ENCODE peak calls at places on chromosomes 16 and 17, in eight cellular contexts. G is fibroblast of pulmonary artery, W is thoracic aorta, Y is AG04450, O is HFF-Myc, T is sigmoid colon, X is IMR-90, P is left ventricle myocardium inferior. E is an unnamed sample.

GRCh38 chr17:2815781-2816185 is 19.5 kb downstream of the RAP1GAP2 start:
- DNase-seq in W (no peak), Y (no peak), G (no peak), T (no peak), O (no peak), P (no peak), X (no peak), E (no peak)

GRCh38 chr16:1773703-1774455 is 945 bp upstream of the MRPS34 start:
- DNase-seq in W (no peak), Y (no peak), G (no peak), T (no peak), P (no peak), O (no peak), X (peak), E (no peak)

GRCh38 chr17:50175035-50175788 is 9.4 kb downstream of the SGCA start:
- DNase-seq in P (no peak), W (no peak), Y (no peak), O (no peak), T (no peak), X (peak), G (no peak), E (no peak)

GRCh38 chr17:48995871-48996695 is 1.1 kb upstream of the IGF2BP1 start:
- DNase-seq in O (no peak), W (no peak), Y (no peak), G (no peak), T (no peak), P (no peak), X (no peak), E (no peak)

GRCh38 chr16:1876468-1876867 is 4.5 kb upstream of the MEIOB start:
- DNase-seq in Y (no peak), W (no peak), X (no peak), O (no peak), G (no peak), P (no peak), T (peak), E (no peak)

GRCh38 chr17:18004345-18004744 is 31.7 kb downstream of the DRC3 start:
- DNase-seq in W (no peak), G (no peak), O (no peak), P (no peak), Y (no peak), T (no peak), X (peak), E (no peak)

GRCh38 chr17:56629450-56630187 is 36.1 kb downstream of the NOG start:
- DNase-seq in Y (peak), G (peak), P (no peak), X (peak), T (no peak), O (peak), W (no peak), E (no peak)

GRCh38 chr17:40705567-40705966 is 2.0 kb upstream of the KRT24 start:
- DNase-seq in O (no peak), Y (no peak), T (no peak), G (no peak), P (no peak), W (no peak), X (no peak), E (no peak)

GRCh38 chr16:69620564-69620963 is 54.8 kb downstream of the NFAT5 start:
- DNase-seq in T (no peak), Y (no peak), W (no peak), G (peak), X (no peak), P (no peak), O (no peak), E (peak)

GRCh38 chr16:82011199-82011641 is at the start of gene SDR42E1:
- DNase-seq in G (no peak), T (no peak), P (no peak), Y (no peak), O (no peak), W (no peak), X (no peak), E (no peak)

GRCh38 chr16:5604770-5605169 is 507.2 kb upstream of the EEF2KMT start:
- DNase-seq in O (no peak), G (no peak), X (no peak), W (no peak), T (no peak), P (no peak), Y (no peak), E (no peak)

GRCh38 chr16:81823734-81824133 is 44.6 kb downstream of the PLCG2 start:
- DNase-seq in T (no peak), W (no peak), P (no peak), O (no peak), G (no peak), Y (no peak), X (no peak), E (no peak)

GRCh38 chr17:82603981-82604448 is 44.2 kb downstream of the WDR45B start:
- DNase-seq in T (peak), P (peak), W (no peak), Y (no peak), G (no peak), X (peak), O (no peak), E (no peak)

GRCh38 chr17:81500026-81500425 is 12.6 kb downstream of the ACTG1 start:
- DNase-seq in G (peak), W (no peak), P (no peak), Y (no peak), O (no peak), T (no peak), X (no peak), E (no peak)

GRCh38 chr16:88634141-88634993 is 4.0 kb upstream of the IL17C start:
- DNase-seq in O (no peak), Y (no peak), P (peak), W (no peak), G (peak), X (peak), T (no peak), E (no peak)

GRCh38 chr17:80476877-80477646 is 655 bp upstream of the NPTX1 start:
- DNase-seq in P (no peak), Y (no peak), X (no peak), O (no peak), W (no peak), T (no peak), G (no peak), E (no peak)

GRCh38 chr16:27778171-27778925 is 228.4 kb downstream of the KATNIP start:
- DNase-seq in G (no peak), X (no peak), T (no peak), P (no peak), Y (no peak), W (no peak), O (no peak), E (no peak)

GRCh38 chr16:56569971-56570370 is 5.1 kb downstream of the MT4 start:
- DNase-seq in O (no peak), W (no peak), X (no peak), T (peak), G (no peak), Y (no peak), P (no peak), E (no peak)

GRCh38 chr16:84430860-84431259 is 62.5 kb downstream of the ATP2C2 start:
- DNase-seq in W (no peak), P (no peak), X (no peak), O (no peak), T (no peak), Y (no peak), G (no peak), E (no peak)

GRCh38 chr16:53156516-53156915 is 101.7 kb downstream of the CHD9 start:
- DNase-seq in P (no peak), O (no peak), X (peak), W (no peak), Y (no peak), G (no peak), T (no peak), E (peak)

GRCh38 chr17:30808785-30809286 is 15.7 kb downstream of the CRLF3 start:
- DNase-seq in W (no peak), P (no peak), G (no peak), X (no peak), O (no peak), T (peak), Y (no peak), E (no peak)

GRCh38 chr17:64992325-64992802 is 64.2 kb downstream of the GNA13 start:
- DNase-seq in O (no peak), T (no peak), P (no peak), X (peak), W (no peak), Y (no peak), G (no peak), E (no peak)

GRCh38 chr16:61024180-61024900 is 1011.9 kb downstream of the CDH8 start:
- DNase-seq in O (no peak), W (no peak), X (no peak), G (no peak), Y (no peak), T (no peak), P (no peak), E (no peak)

GRCh38 chr16:87635541-87636049 is 33.3 kb downstream of the JPH3 start:
- DNase-seq in P (peak), G (peak), W (no peak), Y (no peak), O (no peak), X (peak), T (peak), E (no peak)

GRCh38 chr17:50532452-50533024 is at the start of gene EPN3:
- DNase-seq in T (no peak), Y (no peak), G (no peak), P (no peak), O (no peak), W (no peak), X (no peak), E (no peak)

GRCh38 chr16:89565506-89566372 is 5.3 kb downstream of the RPL13 start:
- DNase-seq in O (no peak), G (peak), T (no peak), X (peak), Y (no peak), W (no peak), P (peak), E (no peak)

GRCh38 chr16:82947675-82948074 is 320.9 kb downstream of the CDH13 start:
- DNase-seq in T (no peak), O (no peak), W (no peak), P (no peak), G (no peak), X (no peak), Y (no peak), E (no peak)

GRCh38 chr16:22065252-22065651 is 27.1 kb upstream of the VWA3A start:
- DNase-seq in O (no peak), P (no peak), Y (no peak), G (no peak), T (no peak), W (no peak), X (no peak), E (no peak)

GRCh38 chr16:3954411-3954921 is 74.0 kb upstream of the CREBBP start:
- DNase-seq in P (no peak), T (peak), G (peak), W (no peak), O (no peak), Y (no peak), X (peak), E (no peak)

GRCh38 chr17:68656666-68657065 is 55.5 kb upstream of the FAM20A start:
- DNase-seq in W (no peak), O (no peak), P (no peak), G (no peak), T (no peak), Y (no peak), X (no peak), E (no peak)

GRCh38 chr17:42177684-42178083 is 3.3 kb downstream of the KCNH4 start:
- DNase-seq in Y (no peak), X (no peak), G (no peak), P (no peak), O (no peak), W (no peak), T (no peak), E (no peak)

GRCh38 chr17:7173687-7174602 is 5.2 kb downstream of the ASGR1 start:
- DNase-seq in O (no peak), G (no peak), X (no peak), T (peak), W (no peak), Y (no peak), P (peak), E (no peak)
- H3K4me3 ChIP-seq in O (no peak), G (no peak), X (no peak), T (peak), W (peak), Y (no peak), P (peak), E (no peak)

DNA sequence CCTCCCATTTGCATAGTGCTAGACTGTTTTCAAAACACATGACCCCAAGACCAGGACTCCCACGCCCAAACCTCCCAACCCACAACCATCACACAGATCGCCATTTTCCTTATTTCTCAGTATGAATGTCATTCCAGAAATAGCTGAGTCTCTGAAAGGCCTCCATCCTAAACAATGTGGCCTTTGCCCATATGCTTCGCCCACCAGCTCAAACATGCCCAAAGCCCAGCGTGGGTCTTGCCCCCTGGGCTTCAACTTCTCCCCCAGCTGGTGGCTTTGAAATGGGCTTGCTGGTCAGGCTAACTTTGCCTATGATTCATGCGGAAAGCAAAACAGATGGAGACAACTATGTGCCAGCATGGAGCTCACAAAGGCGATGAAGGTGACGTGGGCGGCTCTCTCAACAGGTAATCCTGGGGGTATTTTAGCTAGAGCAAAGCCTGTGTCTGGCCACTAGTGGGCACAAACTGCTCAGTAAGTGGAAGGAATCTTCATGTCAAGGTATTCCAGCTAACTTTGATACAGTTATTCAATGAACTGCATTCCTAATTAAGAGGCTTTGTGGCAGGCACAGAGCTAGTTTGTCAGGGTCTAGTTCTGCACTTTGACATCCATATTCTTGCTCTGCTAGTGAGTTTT is 17.1 kb downstream of the PMP22 start:
- DNase-seq in P (no peak), O (no peak), G (no peak), X (no peak), T (no peak), W (no peak), Y (no peak), E (no peak)
- TF ChIP-seq CTCF in P (peak), O (peak), G (peak), X (peak), T (no peak), W (no peak), Y (peak), E (peak)

GRCh38 chr17:76196675-76197074 is 43.6 kb downstream of the RNF157 start:
- DNase-seq in T (peak), X (no peak), Y (no peak), W (no peak), O (no peak), P (peak), G (peak), E (no peak)

GRCh38 chr17:76191891-76192290 is 48.4 kb downstream of the RNF157 start:
- DNase-seq in O (no peak), G (no peak), W (no peak), T (no peak), P (no peak), X (no peak), Y (no peak), E (no peak)

GRCh38 chr17:76189741-76190140 is 48.7 kb upstream of the FOXJ1 start:
- DNase-seq in O (no peak), G (no peak), P (no peak), Y (no peak), W (no peak), T (no peak), X (no peak), E (no peak)

GRCh38 chr17:76195281-76196096 is 44.8 kb downstream of the RNF157 start:
- DNase-seq in O (no peak), P (no peak), G (no peak), X (no peak), Y (no peak), T (no peak), W (no peak), E (no peak)

GRCh38 chr17:76193616-76194015 is 46.7 kb downstream of the RNF157 start:
- DNase-seq in G (no peak), O (no peak), T (no peak), X (no peak), P (no peak), Y (no peak), W (no peak), E (no peak)
- H3K4me3 ChIP-seq in G (no peak), O (no peak), T (no peak), X (no peak), P (no peak), Y (no peak), W (no peak), E (no peak)

DNA sequence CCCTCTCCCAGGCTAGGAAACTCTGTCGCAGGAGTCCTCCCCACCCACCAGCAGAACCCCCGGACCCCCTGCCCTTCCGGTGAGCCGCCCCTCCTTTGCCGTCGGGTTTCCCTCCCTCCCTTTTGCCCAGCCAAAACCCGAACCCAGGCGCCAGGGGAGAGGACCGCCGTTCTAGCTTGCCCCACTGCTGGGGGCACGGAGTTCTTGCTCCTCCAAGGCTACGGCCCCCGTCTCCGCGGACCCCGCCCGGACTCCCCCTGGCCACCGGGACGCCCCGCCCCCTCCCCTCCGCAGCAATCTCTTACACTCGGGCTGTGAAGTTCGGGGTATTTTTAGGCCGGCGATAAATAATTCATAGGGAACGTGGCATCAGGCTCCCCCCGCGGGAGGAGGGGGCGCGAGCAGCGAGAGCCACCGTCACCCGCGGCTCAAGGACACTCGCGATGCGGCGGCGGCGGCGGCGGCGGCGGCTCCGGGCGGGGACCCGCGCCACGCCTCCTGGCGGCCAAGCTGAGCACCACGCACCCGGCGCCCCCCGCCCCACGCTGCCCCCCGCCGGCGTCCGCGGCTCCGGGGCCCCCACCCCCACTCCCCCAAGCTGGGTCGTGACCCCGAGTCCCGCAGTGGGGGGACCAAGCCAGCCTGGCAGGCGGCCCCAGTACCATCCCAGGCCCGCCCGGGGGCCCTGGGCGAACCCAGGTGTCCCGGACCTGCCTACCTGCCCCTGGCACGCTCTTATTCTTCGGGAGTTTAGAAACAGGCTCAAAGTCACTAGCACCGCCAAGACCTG is at the start of gene GRIN2C:
- DNase-seq in P (no peak), W (no peak), G (no peak), X (no peak), T (no peak), Y (no peak), O (no peak), E (no peak)
- TF ChIP-seq CTCF in P (peak), W (no peak), G (no peak), X (peak), T (no peak), Y (no peak), O (no peak), E (no peak)

GRCh38 chr17:21119945-21120249 is 6.9 kb upstream of the DHRS7B start:
- DNase-seq in G (no peak), X (no peak), O (no peak), Y (no peak), T (no peak), P (no peak), W (no peak), E (no peak)
- H3K4me3 ChIP-seq in G (no peak), X (no peak), O (no peak), Y (no peak), T (no peak), P (peak), W (peak), E (no peak)

DNA sequence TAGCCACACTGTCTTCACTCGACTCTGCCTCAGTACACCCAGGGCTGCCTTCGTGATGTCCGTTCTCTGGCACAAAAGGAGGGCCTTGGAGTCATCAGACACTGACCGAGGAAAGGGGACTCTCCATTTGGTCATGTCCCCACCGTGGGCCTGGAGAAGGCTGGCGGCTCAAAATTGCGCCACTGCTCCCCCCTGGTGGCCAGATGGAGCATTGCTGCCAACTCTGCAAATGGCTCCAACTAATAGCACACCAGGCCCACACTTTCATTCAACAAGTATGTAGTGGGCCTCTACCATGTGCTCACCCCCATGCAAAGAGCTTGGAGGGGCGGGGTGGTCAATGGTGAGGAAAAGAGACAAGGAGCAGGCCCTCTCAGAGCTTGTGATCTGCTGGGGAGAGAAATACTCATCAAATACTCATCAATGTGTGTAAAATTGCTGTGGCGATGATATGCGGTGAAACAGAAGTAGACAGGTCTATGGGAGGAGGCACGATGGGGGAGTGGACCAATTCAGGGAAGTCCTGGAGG is 5.2 kb upstream of the GRIN2C start:
- DNase-seq in G (peak), P (peak), W (no peak), O (peak), X (peak), Y (no peak), T (peak), E (no peak)
- TF ChIP-seq CTCF in G (peak), P (peak), W (peak), O (peak), X (peak), Y (peak), T (peak), E (peak)

DNA sequence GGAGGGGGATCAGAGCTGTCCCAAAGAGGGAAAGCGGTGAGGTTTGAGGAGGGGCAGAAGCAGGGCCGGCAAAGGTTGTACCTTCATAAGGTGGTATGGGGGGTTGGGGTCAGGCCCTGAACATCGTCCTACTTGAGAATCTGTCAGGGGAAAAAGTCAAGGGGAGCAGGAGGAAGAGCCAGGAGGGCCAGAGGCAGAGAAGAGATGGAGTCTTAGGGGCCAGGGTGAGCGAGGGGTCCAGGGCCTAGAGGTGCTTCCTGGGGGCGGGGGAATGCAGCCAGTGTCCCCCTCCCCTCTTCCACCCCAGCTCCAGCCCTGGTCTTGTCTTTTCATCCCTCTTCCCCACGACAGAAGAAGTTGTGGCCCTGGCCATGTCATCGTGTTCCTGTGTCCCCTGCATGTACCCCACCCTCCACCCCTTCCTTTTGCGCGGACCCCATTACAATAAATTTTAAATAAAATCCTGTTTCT is 1.3 kb upstream of the PRRT2 start:
- DNase-seq in W (no peak), X (no peak), Y (no peak), G (no peak), T (no peak), O (no peak), P (no peak), E (no peak)
- H3K4me3 ChIP-seq in W (peak), X (no peak), Y (no peak), G (no peak), T (no peak), O (peak), P (peak), E (peak)

E was measured in AG09309.